ENCODE peak calls at places on chromosomes 16 and 17, in seven cellular contexts. One of them, this sample, is unnamed.
A peak's percentile ranks its signal among the peaks of the same experiment; 100 is the strongest.

GRCh38 chr16:20166531-20167235 is 93.0 kb upstream of the GPR139 start:
- DNase-seq in GM13977: no peak
- DNase-seq in BE2C: no peak
- DNase-seq in body of pancreas: no peak
- DNase-seq in endothelial cell: no peak
- DNase-seq in fibroblast of pulmonary artery: peak; percentile 1
- DNase-seq in choroid plexus epithelial cell: no peak
- DNase-seq in this sample: no peak

GRCh38 chr16:8655184-8655717 is 19.2 kb upstream of the ABAT start:
- DNase-seq in BE2C: peak; percentile 58
- DNase-seq in choroid plexus epithelial cell: peak; percentile 63
- DNase-seq in GM13977: peak; percentile 57
- DNase-seq in fibroblast of pulmonary artery: peak; percentile 63
- DNase-seq in body of pancreas: peak; percentile 11
- DNase-seq in endothelial cell: peak; percentile 49
- DNase-seq in this sample: peak; percentile 58

GRCh38 chr16:69444873-69445517 is 20.6 kb downstream of the CYB5B start:
- DNase-seq in BE2C: no peak
- DNase-seq in body of pancreas: no peak
- DNase-seq in choroid plexus epithelial cell: peak; percentile 43
- DNase-seq in GM13977: no peak
- DNase-seq in fibroblast of pulmonary artery: peak; percentile 54
- DNase-seq in endothelial cell: no peak
- DNase-seq in this sample: no peak

GRCh38 chr17:72118588-72119279 is 2.1 kb upstream of the SOX9 start:
- DNase-seq in BE2C: peak; percentile 80
- DNase-seq in endothelial cell: peak; percentile 82
- DNase-seq in choroid plexus epithelial cell: peak; percentile 88
- DNase-seq in body of pancreas: peak; percentile 83
- DNase-seq in fibroblast of pulmonary artery: peak; percentile 90
- DNase-seq in GM13977: peak; percentile 55
- DNase-seq in this sample: peak; percentile 48

GRCh38 chr16:3038256-3038655 is 1.5 kb upstream of the BICDL2 start:
- DNase-seq in BE2C: no peak
- DNase-seq in choroid plexus epithelial cell: no peak
- DNase-seq in endothelial cell: no peak
- DNase-seq in fibroblast of pulmonary artery: peak; percentile 18
- DNase-seq in body of pancreas: peak; percentile 93
- DNase-seq in GM13977: no peak
- DNase-seq in this sample: no peak

GRCh38 chr17:66255112-66255511 is 25.9 kb upstream of the APOH start:
- DNase-seq in endothelial cell: peak; percentile 10
- DNase-seq in choroid plexus epithelial cell: peak; percentile 92
- DNase-seq in fibroblast of pulmonary artery: peak; percentile 90
- DNase-seq in GM13977: peak; percentile 31
- DNase-seq in BE2C: peak; percentile 35
- DNase-seq in body of pancreas: peak; percentile 61
- DNase-seq in this sample: peak; percentile 48

GRCh38 chr16:12462690-12463646 is 340.7 kb downstream of the CPPED1 start:
- DNase-seq in GM13977: no peak
- DNase-seq in choroid plexus epithelial cell: peak; percentile 63
- DNase-seq in endothelial cell: no peak
- DNase-seq in BE2C: no peak
- DNase-seq in fibroblast of pulmonary artery: peak; percentile 75
- DNase-seq in body of pancreas: no peak
- DNase-seq in this sample: no peak

GRCh38 chr17:6241381-6241780 is 171.2 kb downstream of the WSCD1 start:
- DNase-seq in GM13977: no peak
- DNase-seq in choroid plexus epithelial cell: no peak
- DNase-seq in fibroblast of pulmonary artery: no peak
- DNase-seq in body of pancreas: no peak
- DNase-seq in endothelial cell: no peak
- DNase-seq in BE2C: no peak
- DNase-seq in this sample: no peak

GRCh38 chr17:78568494-78569115 is 8.6 kb downstream of the DNAH17 start:
- DNase-seq in fibroblast of pulmonary artery: peak; percentile 71
- DNase-seq in body of pancreas: peak; percentile 35
- DNase-seq in choroid plexus epithelial cell: peak; percentile 32
- DNase-seq in BE2C: no peak
- DNase-seq in GM13977: no peak
- DNase-seq in endothelial cell: no peak
- DNase-seq in this sample: no peak

DNA sequence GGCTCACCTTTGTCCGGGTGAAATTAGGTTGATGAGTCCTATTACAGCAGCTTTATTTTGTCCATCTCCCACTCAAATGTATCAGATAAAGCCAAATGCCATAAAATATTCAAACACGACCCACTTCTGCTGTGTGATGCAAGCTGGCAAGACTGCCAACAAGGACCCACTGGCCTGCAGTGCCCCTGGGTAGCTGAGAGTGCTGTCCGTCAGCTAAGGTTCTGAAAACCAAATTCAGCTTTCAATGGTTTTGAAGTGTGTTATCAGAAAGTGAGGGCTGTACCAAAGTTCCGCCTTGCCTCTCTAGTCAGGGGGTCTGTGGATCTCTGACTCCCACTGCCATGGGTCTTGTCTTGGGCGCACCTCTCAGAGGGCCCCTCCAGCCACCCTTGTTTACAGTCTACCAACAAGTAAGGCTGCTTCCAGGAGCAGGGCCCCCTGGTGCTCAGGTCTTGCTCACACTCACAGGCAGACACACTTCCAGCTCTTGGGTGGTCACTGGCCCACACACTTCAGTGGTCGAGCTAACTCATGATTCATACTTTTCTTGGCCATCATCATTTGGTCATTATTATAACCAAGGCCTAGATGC is 10.5 kb upstream of the CCDC182 start:
- DNase-seq in GM13977: no peak
- DNase-seq in choroid plexus epithelial cell: no peak
- DNase-seq in BE2C: no peak
- DNase-seq in body of pancreas: no peak
- DNase-seq in fibroblast of pulmonary artery: no peak
- DNase-seq in endothelial cell: no peak
- DNase-seq in this sample: no peak
- TF ChIP-seq CTCF in GM13977: no peak
- TF ChIP-seq CTCF in choroid plexus epithelial cell: no peak
- TF ChIP-seq CTCF in BE2C: no peak
- TF ChIP-seq CTCF in body of pancreas: no peak
- TF ChIP-seq CTCF in fibroblast of pulmonary artery: no peak
- TF ChIP-seq CTCF in endothelial cell: no peak
- TF ChIP-seq CTCF in this sample: no peak

GRCh38 chr16:49755716-49756115 is 100.2 kb downstream of the ZNF423 start:
- DNase-seq in body of pancreas: no peak
- DNase-seq in endothelial cell: no peak
- DNase-seq in fibroblast of pulmonary artery: no peak
- DNase-seq in GM13977: no peak
- DNase-seq in choroid plexus epithelial cell: no peak
- DNase-seq in BE2C: no peak
- DNase-seq in this sample: no peak

GRCh38 chr16:49757744-49758069 is 98.2 kb downstream of the ZNF423 start:
- DNase-seq in BE2C: no peak
- DNase-seq in fibroblast of pulmonary artery: no peak
- DNase-seq in endothelial cell: no peak
- DNase-seq in body of pancreas: no peak
- DNase-seq in choroid plexus epithelial cell: no peak
- DNase-seq in GM13977: no peak
- DNase-seq in this sample: no peak

GRCh38 chr16:49754495-49755290 is 101.2 kb downstream of the ZNF423 start:
- DNase-seq in endothelial cell: peak; percentile 56
- DNase-seq in BE2C: no peak
- DNase-seq in GM13977: no peak
- DNase-seq in fibroblast of pulmonary artery: peak; percentile 65
- DNase-seq in choroid plexus epithelial cell: peak; percentile 33
- DNase-seq in body of pancreas: no peak
- DNase-seq in this sample: no peak

GRCh38 chr16:49756971-49757743 is 98.8 kb downstream of the ZNF423 start:
- DNase-seq in fibroblast of pulmonary artery: peak; percentile 71
- DNase-seq in endothelial cell: no peak
- DNase-seq in choroid plexus epithelial cell: peak; percentile 64
- DNase-seq in GM13977: no peak
- DNase-seq in body of pancreas: no peak
- DNase-seq in BE2C: no peak
- DNase-seq in this sample: no peak

DNA sequence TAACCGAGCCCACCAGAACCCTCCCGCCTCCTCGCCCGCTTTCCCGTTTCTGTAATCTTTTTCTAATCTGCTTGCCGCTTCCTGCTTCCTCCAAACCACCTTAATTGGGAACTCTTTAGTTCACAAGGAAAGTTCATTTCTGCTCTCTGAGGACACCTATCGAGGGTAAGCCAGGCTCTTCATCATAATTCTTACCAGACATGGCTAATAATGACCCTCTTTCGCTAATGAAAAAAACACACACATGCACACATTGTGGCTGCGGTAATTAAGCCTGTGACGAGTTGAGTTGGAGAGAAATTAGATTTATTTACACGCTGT is 100.7 kb downstream of the ZNF423 start:
- DNase-seq in endothelial cell: peak; percentile 54
- DNase-seq in GM13977: no peak
- DNase-seq in choroid plexus epithelial cell: peak; percentile 76
- DNase-seq in BE2C: no peak
- DNase-seq in fibroblast of pulmonary artery: peak; percentile 58
- DNase-seq in body of pancreas: no peak
- DNase-seq in this sample: no peak
- TF ChIP-seq CTCF in endothelial cell: peak; percentile 23
- TF ChIP-seq CTCF in GM13977: peak; percentile 16
- TF ChIP-seq CTCF in choroid plexus epithelial cell: peak; percentile 76
- TF ChIP-seq CTCF in BE2C: peak; percentile 75
- TF ChIP-seq CTCF in fibroblast of pulmonary artery: peak; percentile 70
- TF ChIP-seq CTCF in body of pancreas: peak; percentile 21
- TF ChIP-seq CTCF in this sample: no peak

GRCh38 chr16:53546988-53547391 is 44.0 kb upstream of the AKTIP start:
- DNase-seq in choroid plexus epithelial cell: peak; percentile 72
- DNase-seq in endothelial cell: peak; percentile 23
- DNase-seq in fibroblast of pulmonary artery: peak; percentile 23
- DNase-seq in GM13977: no peak
- DNase-seq in BE2C: no peak
- DNase-seq in body of pancreas: no peak
- DNase-seq in this sample: no peak
- TF ChIP-seq CTCF in choroid plexus epithelial cell: peak; percentile 46
- TF ChIP-seq CTCF in endothelial cell: peak; percentile 24
- TF ChIP-seq CTCF in fibroblast of pulmonary artery: peak; percentile 26
- TF ChIP-seq CTCF in GM13977: peak; percentile 50
- TF ChIP-seq CTCF in BE2C: peak; percentile 46
- TF ChIP-seq CTCF in body of pancreas: no peak
- TF ChIP-seq CTCF in this sample: peak; percentile 51

GRCh38 chr16:86819523-86819887 is 241.2 kb downstream of the FOXL1 start:
- DNase-seq in endothelial cell: no peak
- DNase-seq in fibroblast of pulmonary artery: no peak
- DNase-seq in BE2C: no peak
- DNase-seq in body of pancreas: no peak
- DNase-seq in choroid plexus epithelial cell: peak; percentile 51
- DNase-seq in GM13977: no peak
- DNase-seq in this sample: no peak
- TF ChIP-seq CTCF in endothelial cell: no peak
- TF ChIP-seq CTCF in fibroblast of pulmonary artery: peak; percentile 37
- TF ChIP-seq CTCF in BE2C: no peak
- TF ChIP-seq CTCF in body of pancreas: no peak
- TF ChIP-seq CTCF in choroid plexus epithelial cell: peak; percentile 65
- TF ChIP-seq CTCF in GM13977: no peak
- TF ChIP-seq CTCF in this sample: no peak

DNA sequence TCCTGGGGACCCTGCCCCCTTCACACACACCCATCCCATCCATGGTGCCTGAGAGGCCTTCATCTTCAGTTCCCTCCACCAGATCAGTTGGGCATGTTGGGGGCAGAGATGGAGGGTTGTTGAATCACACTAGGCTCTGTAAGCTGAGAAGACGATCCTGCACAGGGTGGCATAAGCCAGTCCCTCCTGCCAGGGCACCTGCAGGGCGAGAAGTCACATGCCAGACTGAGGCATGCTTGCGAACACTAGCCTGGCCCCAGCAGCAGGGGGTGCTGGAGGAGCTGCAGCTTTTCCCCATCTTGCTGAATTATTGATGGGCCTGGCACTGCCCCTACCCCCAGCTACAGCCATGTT is 6.1 kb upstream of the TBX2 start:
- DNase-seq in choroid plexus epithelial cell: no peak
- DNase-seq in endothelial cell: no peak
- DNase-seq in BE2C: peak; percentile 47
- DNase-seq in body of pancreas: no peak
- DNase-seq in fibroblast of pulmonary artery: no peak
- DNase-seq in GM13977: no peak
- DNase-seq in this sample: no peak
- TF ChIP-seq CTCF in choroid plexus epithelial cell: peak; percentile 37
- TF ChIP-seq CTCF in endothelial cell: no peak
- TF ChIP-seq CTCF in BE2C: peak; percentile 54
- TF ChIP-seq CTCF in body of pancreas: no peak
- TF ChIP-seq CTCF in fibroblast of pulmonary artery: peak; percentile 25
- TF ChIP-seq CTCF in GM13977: peak; percentile 25
- TF ChIP-seq CTCF in this sample: peak; percentile 9

GRCh38 chr17:16491703-16492612 is at the start of gene LRRC75A:
- DNase-seq in BE2C: peak; percentile 41
- DNase-seq in endothelial cell: peak; percentile 51
- DNase-seq in fibroblast of pulmonary artery: no peak
- DNase-seq in body of pancreas: peak; percentile 34
- DNase-seq in GM13977: peak; percentile 86
- DNase-seq in choroid plexus epithelial cell: no peak
- DNase-seq in this sample: peak; percentile 83
- TF ChIP-seq CTCF in BE2C: no peak
- TF ChIP-seq CTCF in endothelial cell: no peak
- TF ChIP-seq CTCF in fibroblast of pulmonary artery: no peak
- TF ChIP-seq CTCF in body of pancreas: no peak
- TF ChIP-seq CTCF in GM13977: peak; percentile 8
- TF ChIP-seq CTCF in choroid plexus epithelial cell: no peak
- TF ChIP-seq CTCF in this sample: no peak

This sample was measured in GM10248.